ENCODE peak calls at places on chromosome 9, in ten cellular contexts. K is A549, F is stomach, M is right lobe of liver, N is GM12891, G is transverse colon, O is prostate gland, L is spleen, V is H54, R is testis. C is an unnamed sample.

GRCh38 chr9:34187891-34188240 is 9.0 kb downstream of the UBAP1 start:
- DNase-seq in K (no peak), F (no peak), M (no peak), N (no peak), G (no peak), O (no peak), L (no peak), V (no peak), R (no peak), C (no peak)

GRCh38 chr9:84322830-84323229 is 17.7 kb downstream of the SLC28A3 start:
- DNase-seq in K (no peak), F (no peak), M (no peak), N (no peak), G (no peak), O (no peak), L (no peak), V (peak; percentile 77), R (no peak), C (no peak)

GRCh38 chr9:115207003-115207837 is 89.3 kb upstream of the TNC start:
- DNase-seq in K (no peak), F (no peak), M (no peak), N (no peak), G (no peak), O (no peak), L (no peak), V (no peak), R (no peak), C (no peak)

GRCh38 chr9:96758845-96759673 is 18.8 kb downstream of the ZNF510 start:
- DNase-seq in K (no peak), F (no peak), M (no peak), N (no peak), G (no peak), O (no peak), L (no peak), V (no peak), R (no peak), C (peak; percentile 22)

GRCh38 chr9:33164138-33164809 is 2.9 kb downstream of the B4GALT1 start:
- DNase-seq in K (no peak), F (no peak), M (no peak), N (no peak), G (peak; percentile 37), O (no peak), L (no peak), V (no peak), R (no peak), C (peak; percentile 20)

GRCh38 chr9:75104607-75105006 is 16.3 kb downstream of the OSTF1 start:
- DNase-seq in K (no peak), F (no peak), M (no peak), N (no peak), G (no peak), O (no peak), L (no peak), V (no peak), R (no peak), C (no peak)

GRCh38 chr9:82588801-82589200 is 474.1 kb downstream of the RASEF start:
- DNase-seq in K (no peak), F (no peak), M (no peak), N (no peak), G (no peak), O (no peak), L (no peak), V (no peak), R (no peak), C (no peak)

GRCh38 chr9:117314021-117314420 is 100.8 kb downstream of the ASTN2 start:
- DNase-seq in K (no peak), F (no peak), M (no peak), N (no peak), G (no peak), O (no peak), L (no peak), V (no peak), R (no peak), C (no peak)

GRCh38 chr9:88976888-88977257 is 14.4 kb upstream of the S1PR3 start:
- DNase-seq in K (no peak), F (no peak), M (no peak), N (no peak), G (no peak), O (no peak), L (no peak), V (no peak), R (no peak), C (no peak)

GRCh38 chr9:78121488-78121887 is 89.9 kb upstream of the GNAQ start:
- DNase-seq in K (peak; percentile 21), F (peak; percentile 79), M (peak; percentile 65), N (no peak), G (peak; percentile 77), O (peak; percentile 27), L (peak; percentile 82), V (peak; percentile 34), R (peak; percentile 81), C (peak; percentile 75)

GRCh38 chr9:130713286-130713975 is 19.9 kb downstream of the EXOSC2 start:
- DNase-seq in K (no peak), F (no peak), M (peak; percentile 69), N (peak; percentile 21), G (peak; percentile 29), O (no peak), L (no peak), V (no peak), R (peak; percentile 56), C (peak; percentile 60)

GRCh38 chr9:37574241-37574721 is 1.9 kb downstream of the FBXO10 start:
- DNase-seq in K (no peak), F (no peak), M (no peak), N (no peak), G (no peak), O (no peak), L (no peak), V (no peak), R (no peak), C (no peak)

GRCh38 chr9:61667559-61668121 is 477.8 kb downstream of the SPATA31A7 start:
- DNase-seq in K (no peak), F (no peak), M (peak; percentile 35), N (no peak), G (peak; percentile 5), O (no peak), L (peak; percentile 42), V (no peak), R (peak; percentile 18), C (no peak)

GRCh38 chr9:84990850-84991505 is 321.4 kb downstream of the NTRK2 start:
- DNase-seq in K (no peak), F (no peak), M (no peak), N (no peak), G (no peak), O (no peak), L (no peak), V (no peak), R (no peak), C (no peak)

GRCh38 chr9:6484210-6484609 is 71.2 kb downstream of the UHRF2 start:
- DNase-seq in K (no peak), F (no peak), M (no peak), N (no peak), G (no peak), O (no peak), L (no peak), V (no peak), R (no peak), C (no peak)

GRCh38 chr9:77847626-77848025 is 184.0 kb downstream of the GNAQ start:
- DNase-seq in K (no peak), F (no peak), M (no peak), N (no peak), G (no peak), O (no peak), L (no peak), V (no peak), R (no peak), C (no peak)

GRCh38 chr9:112166176-112167140 is 8.6 kb downstream of the SUSD1 start:
- DNase-seq in K (peak; percentile 51), F (no peak), M (no peak), N (no peak), G (no peak), O (no peak), L (no peak), V (no peak), R (no peak), C (peak; percentile 10)

GRCh38 chr9:94256007-94256406 is 3.1 kb upstream of the ZNF169 start:
- DNase-seq in K (no peak), F (no peak), M (no peak), N (no peak), G (no peak), O (no peak), L (no peak), V (no peak), R (no peak), C (no peak)

GRCh38 chr9:94259077-94259847 is at the start of gene ZNF169:
- DNase-seq in K (peak; percentile 96), F (peak; percentile 93), M (peak; percentile 93), N (peak; percentile 95), G (peak; percentile 94), O (peak; percentile 88), L (peak; percentile 99), V (peak; percentile 99), R (peak; percentile 94), C (peak; percentile 86)
- TF ChIP-seq POLR2A in K (peak; percentile 83), F (no peak), M (peak; percentile 24), N (peak; percentile 85), G (peak; percentile 65), O (no peak), L (no peak), V (peak; percentile 87), R (no peak), C (peak; percentile 68)

DNA sequence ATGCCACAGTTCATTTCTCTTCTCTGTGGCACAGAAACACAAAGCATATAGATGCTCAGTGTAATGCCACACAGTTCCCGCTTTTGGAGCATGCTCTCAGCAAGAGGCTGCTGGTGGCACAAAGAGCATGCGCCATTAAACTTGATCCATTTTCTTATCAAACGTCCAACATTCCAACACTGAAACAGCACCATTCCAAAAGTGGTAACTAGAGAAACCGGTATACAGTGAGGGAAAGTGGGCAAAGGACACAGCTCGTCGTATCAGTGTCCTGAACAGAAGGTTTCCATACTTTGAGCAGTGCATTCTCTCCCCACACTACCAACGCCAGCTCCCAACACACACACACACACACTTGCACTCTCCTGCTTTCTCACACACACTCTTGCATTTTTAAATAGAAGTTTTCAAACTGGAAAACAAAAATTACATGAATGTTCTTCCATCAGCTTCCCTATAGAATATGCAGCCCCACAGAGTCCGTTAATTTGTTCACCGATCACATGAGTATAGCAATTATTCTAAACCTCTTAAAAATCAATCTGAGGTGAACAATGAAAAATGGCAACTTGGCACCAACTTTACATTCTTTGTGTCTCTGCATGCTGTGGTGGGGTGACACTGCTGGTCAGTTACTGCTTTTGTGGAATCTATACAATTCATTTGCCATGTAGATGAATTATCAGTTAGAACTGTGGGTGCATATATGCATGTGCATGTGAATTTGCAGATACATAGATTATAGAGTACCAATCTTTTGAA is 5.8 kb downstream of the NFIB start:
- DNase-seq in K (no peak), F (peak; percentile 46), M (no peak), N (no peak), G (no peak), O (no peak), L (no peak), V (no peak), R (no peak), C (no peak)
- TF ChIP-seq POLR2A in K (no peak), F (no peak), M (no peak), N (no peak), G (no peak), O (no peak), L (no peak), V (no peak), R (no peak), C (no peak)

GRCh38 chr9:136273244-136273865 is 27.7 kb upstream of the QSOX2 start:
- DNase-seq in K (no peak), F (no peak), M (no peak), N (no peak), G (no peak), O (no peak), L (no peak), V (no peak), R (no peak), C (no peak)
- TF ChIP-seq POLR2A in K (no peak), F (no peak), M (no peak), N (no peak), G (no peak), O (no peak), L (no peak), V (no peak), R (no peak), C (no peak)

GRCh38 chr9:107282759-107283620 is at the start of gene RAD23B:
- DNase-seq in K (peak; percentile 90), F (peak; percentile 98), M (peak; percentile 100), N (peak; percentile 83), G (peak; percentile 99), O (peak; percentile 98), L (peak; percentile 99), V (peak; percentile 97), R (peak; percentile 98), C (peak; percentile 99)
- TF ChIP-seq POLR2A in K (peak; percentile 85), F (peak; percentile 50), M (peak; percentile 91), N (peak; percentile 69), G (peak; percentile 82), O (peak; percentile 89), L (peak; percentile 48), V (peak; percentile 93), R (peak; percentile 33), C (peak; percentile 89)